ENCODE peak calls at places on chromosomes 6 and 20, in nine cellular contexts. One of them, this sample, is unnamed.

GRCh38 chr6:109490708-109491107 is 7.7 kb upstream of the ZBTB24 start:
- DNase-seq in GM23338: peak
- DNase-seq in SJSA1: no peak
- DNase-seq in fibroblast of the aortic adventitia: no peak
- DNase-seq in testis: no peak
- DNase-seq in foreskin fibroblast: no peak
- DNase-seq in transverse colon: no peak
- DNase-seq in SK-N-MC: no peak
- DNase-seq in lower leg skin: no peak
- DNase-seq in this sample: no peak

GRCh38 chr6:73134588-73134987 is 90.7 kb downstream of the KHDC1L start:
- DNase-seq in GM23338: peak
- DNase-seq in SJSA1: no peak
- DNase-seq in fibroblast of the aortic adventitia: peak
- DNase-seq in testis: peak
- DNase-seq in foreskin fibroblast: peak
- DNase-seq in transverse colon: peak
- DNase-seq in SK-N-MC: no peak
- DNase-seq in lower leg skin: no peak
- DNase-seq in this sample: peak

GRCh38 chr6:127458817-127459216 is 372 bp downstream of the KIAA0408 start:
- DNase-seq in GM23338: no peak
- DNase-seq in SJSA1: no peak
- DNase-seq in fibroblast of the aortic adventitia: peak
- DNase-seq in testis: peak
- DNase-seq in foreskin fibroblast: peak
- DNase-seq in transverse colon: no peak
- DNase-seq in SK-N-MC: no peak
- DNase-seq in lower leg skin: peak
- DNase-seq in this sample: no peak

GRCh38 chr6:118372413-118372812 is 175.7 kb upstream of the PLN start:
- DNase-seq in GM23338: no peak
- DNase-seq in SJSA1: no peak
- DNase-seq in fibroblast of the aortic adventitia: no peak
- DNase-seq in testis: peak
- DNase-seq in foreskin fibroblast: peak
- DNase-seq in transverse colon: no peak
- DNase-seq in SK-N-MC: no peak
- DNase-seq in lower leg skin: peak
- DNase-seq in this sample: no peak

GRCh38 chr6:96522469-96523009 is 933 bp downstream of the UFL1 start:
- DNase-seq in GM23338: no peak
- DNase-seq in SJSA1: no peak
- DNase-seq in fibroblast of the aortic adventitia: peak
- DNase-seq in testis: no peak
- DNase-seq in foreskin fibroblast: peak
- DNase-seq in transverse colon: no peak
- DNase-seq in SK-N-MC: peak
- DNase-seq in lower leg skin: no peak
- DNase-seq in this sample: no peak

GRCh38 chr6:81613606-81614005 is 138.9 kb downstream of the TENT5A start:
- DNase-seq in GM23338: no peak
- DNase-seq in SJSA1: peak
- DNase-seq in fibroblast of the aortic adventitia: peak
- DNase-seq in testis: no peak
- DNase-seq in foreskin fibroblast: peak
- DNase-seq in transverse colon: no peak
- DNase-seq in SK-N-MC: peak
- DNase-seq in lower leg skin: no peak
- DNase-seq in this sample: no peak

GRCh38 chr6:136077834-136078576 is 172.1 kb downstream of the MTFR2 start:
- DNase-seq in GM23338: no peak
- DNase-seq in SJSA1: no peak
- DNase-seq in fibroblast of the aortic adventitia: peak
- DNase-seq in testis: no peak
- DNase-seq in foreskin fibroblast: peak
- DNase-seq in transverse colon: no peak
- DNase-seq in SK-N-MC: no peak
- DNase-seq in lower leg skin: no peak
- DNase-seq in this sample: no peak

GRCh38 chr20:15708984-15709598 is 864.2 kb downstream of the KIF16B start:
- DNase-seq in GM23338: peak
- DNase-seq in SJSA1: no peak
- DNase-seq in fibroblast of the aortic adventitia: no peak
- DNase-seq in testis: peak
- DNase-seq in foreskin fibroblast: no peak
- DNase-seq in transverse colon: peak
- DNase-seq in SK-N-MC: no peak
- DNase-seq in lower leg skin: no peak
- DNase-seq in this sample: peak

GRCh38 chr20:20079102-20079784 is 26.9 kb downstream of the CFAP61 start:
- DNase-seq in GM23338: peak
- DNase-seq in SJSA1: no peak
- DNase-seq in fibroblast of the aortic adventitia: no peak
- DNase-seq in testis: no peak
- DNase-seq in foreskin fibroblast: no peak
- DNase-seq in transverse colon: peak
- DNase-seq in SK-N-MC: no peak
- DNase-seq in lower leg skin: no peak
- DNase-seq in this sample: no peak

GRCh38 chr6:108156180-108156937 is 9.5 kb upstream of the NR2E1 start:
- DNase-seq in GM23338: peak
- DNase-seq in SJSA1: no peak
- DNase-seq in fibroblast of the aortic adventitia: no peak
- DNase-seq in testis: no peak
- DNase-seq in foreskin fibroblast: no peak
- DNase-seq in transverse colon: no peak
- DNase-seq in SK-N-MC: no peak
- DNase-seq in lower leg skin: no peak
- DNase-seq in this sample: no peak

GRCh38 chr6:79756496-79756895 is 125.4 kb downstream of the SH3BGRL2 start:
- DNase-seq in GM23338: no peak
- DNase-seq in SJSA1: no peak
- DNase-seq in fibroblast of the aortic adventitia: no peak
- DNase-seq in testis: no peak
- DNase-seq in foreskin fibroblast: peak
- DNase-seq in transverse colon: no peak
- DNase-seq in SK-N-MC: no peak
- DNase-seq in lower leg skin: no peak
- DNase-seq in this sample: no peak

GRCh38 chr20:62822788-62823651 is 6.2 kb downstream of the COL9A3 start:
- DNase-seq in GM23338: peak
- DNase-seq in SJSA1: no peak
- DNase-seq in fibroblast of the aortic adventitia: no peak
- DNase-seq in testis: no peak
- DNase-seq in foreskin fibroblast: peak
- DNase-seq in transverse colon: peak
- DNase-seq in SK-N-MC: no peak
- DNase-seq in lower leg skin: no peak
- DNase-seq in this sample: no peak

GRCh38 chr6:133895573-133896343 is 6.8 kb downstream of the TCF21 start:
- DNase-seq in GM23338: peak
- DNase-seq in SJSA1: no peak
- DNase-seq in fibroblast of the aortic adventitia: peak
- DNase-seq in testis: peak
- DNase-seq in foreskin fibroblast: peak
- DNase-seq in transverse colon: no peak
- DNase-seq in SK-N-MC: no peak
- DNase-seq in lower leg skin: no peak
- DNase-seq in this sample: no peak

GRCh38 chr6:143743256-143744166 is 65.7 kb downstream of the PHACTR2 start:
- DNase-seq in GM23338: peak
- DNase-seq in SJSA1: peak
- DNase-seq in fibroblast of the aortic adventitia: peak
- DNase-seq in testis: peak
- DNase-seq in foreskin fibroblast: peak
- DNase-seq in transverse colon: peak
- DNase-seq in SK-N-MC: no peak
- DNase-seq in lower leg skin: no peak
- DNase-seq in this sample: peak

GRCh38 chr6:1313364-1313754 is 1.5 kb downstream of the FOXQ1 start:
- DNase-seq in GM23338: peak
- DNase-seq in SJSA1: no peak
- DNase-seq in fibroblast of the aortic adventitia: no peak
- DNase-seq in testis: no peak
- DNase-seq in foreskin fibroblast: peak
- DNase-seq in transverse colon: no peak
- DNase-seq in SK-N-MC: no peak
- DNase-seq in lower leg skin: no peak
- DNase-seq in this sample: peak

GRCh38 chr20:63558804-63559484 is 5.0 kb downstream of the FNDC11 start:
- DNase-seq in GM23338: no peak
- DNase-seq in SJSA1: no peak
- DNase-seq in fibroblast of the aortic adventitia: no peak
- DNase-seq in testis: no peak
- DNase-seq in foreskin fibroblast: no peak
- DNase-seq in transverse colon: no peak
- DNase-seq in SK-N-MC: no peak
- DNase-seq in lower leg skin: no peak
- DNase-seq in this sample: no peak

GRCh38 chr6:107629545-107630147 is 139.7 kb downstream of the SOBP start:
- DNase-seq in GM23338: no peak
- DNase-seq in SJSA1: no peak
- DNase-seq in fibroblast of the aortic adventitia: no peak
- DNase-seq in testis: no peak
- DNase-seq in foreskin fibroblast: no peak
- DNase-seq in transverse colon: no peak
- DNase-seq in SK-N-MC: no peak
- DNase-seq in lower leg skin: no peak
- DNase-seq in this sample: no peak

DNA sequence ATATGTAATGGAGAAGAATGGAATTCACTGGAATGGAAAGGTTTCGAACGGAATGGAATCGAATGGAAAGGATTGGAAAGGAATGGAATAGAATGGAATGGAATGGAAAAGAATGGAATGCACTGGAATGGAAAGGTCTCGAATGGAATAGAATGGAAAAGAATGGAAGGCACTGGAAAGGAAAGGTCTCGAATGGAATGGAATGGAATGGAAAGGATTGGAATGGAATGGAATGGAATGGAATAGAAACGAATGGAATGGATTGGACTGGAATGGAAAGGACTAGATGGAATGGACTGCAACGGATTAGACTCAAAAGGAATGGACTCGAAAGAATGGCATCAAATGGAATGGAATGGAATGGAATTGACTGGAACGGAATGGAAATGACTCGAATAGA is 20.5 kb upstream of the DEFB115 start:
- DNase-seq in GM23338: no peak
- DNase-seq in SJSA1: no peak
- DNase-seq in fibroblast of the aortic adventitia: no peak
- DNase-seq in testis: no peak
- DNase-seq in foreskin fibroblast: no peak
- DNase-seq in transverse colon: no peak
- DNase-seq in SK-N-MC: no peak
- DNase-seq in lower leg skin: no peak
- DNase-seq in this sample: no peak
- H3K4me3 ChIP-seq in GM23338: no peak
- H3K4me3 ChIP-seq in SJSA1: no peak
- H3K4me3 ChIP-seq in fibroblast of the aortic adventitia: no peak
- H3K4me3 ChIP-seq in testis: no peak
- H3K4me3 ChIP-seq in foreskin fibroblast: no peak
- H3K4me3 ChIP-seq in transverse colon: no peak
- H3K4me3 ChIP-seq in SK-N-MC: no peak
- H3K4me3 ChIP-seq in lower leg skin: no peak
- H3K4me3 ChIP-seq in this sample: no peak

DNA sequence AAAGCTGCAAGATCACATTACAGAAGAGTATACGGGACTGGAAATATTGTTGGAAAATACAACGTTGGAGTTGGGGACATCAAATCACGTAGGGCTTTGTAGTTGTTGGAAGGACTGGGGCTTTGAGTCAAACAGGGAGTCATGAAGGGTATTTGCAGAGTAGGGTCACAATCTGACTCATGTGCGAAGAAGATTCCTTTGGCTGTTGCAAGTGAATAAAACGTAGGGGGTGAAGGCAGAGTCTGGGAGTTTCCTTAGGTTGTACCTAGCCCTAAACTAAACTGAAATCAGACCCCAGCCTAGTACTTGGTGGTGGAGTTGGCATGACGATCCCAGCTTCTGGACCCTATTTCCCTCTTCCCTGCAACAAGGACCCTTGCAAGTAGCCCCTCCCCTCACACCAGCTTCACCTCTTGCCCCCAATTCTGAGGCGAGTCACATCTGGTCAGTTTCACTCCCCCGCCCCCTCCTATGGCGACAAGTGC is 32.2 kb downstream of the SNX5 start:
- DNase-seq in GM23338: no peak
- DNase-seq in SJSA1: no peak
- DNase-seq in fibroblast of the aortic adventitia: peak
- DNase-seq in testis: no peak
- DNase-seq in foreskin fibroblast: peak
- DNase-seq in transverse colon: no peak
- DNase-seq in SK-N-MC: no peak
- DNase-seq in lower leg skin: no peak
- DNase-seq in this sample: no peak
- H3K4me3 ChIP-seq in GM23338: no peak
- H3K4me3 ChIP-seq in SJSA1: no peak
- H3K4me3 ChIP-seq in fibroblast of the aortic adventitia: peak
- H3K4me3 ChIP-seq in testis: no peak
- H3K4me3 ChIP-seq in foreskin fibroblast: no peak
- H3K4me3 ChIP-seq in transverse colon: no peak
- H3K4me3 ChIP-seq in SK-N-MC: no peak
- H3K4me3 ChIP-seq in lower leg skin: no peak
- H3K4me3 ChIP-seq in this sample: no peak

GRCh38 chr20:1185781-1186334 is 1.1 kb upstream of the TMEM74B start:
- DNase-seq in GM23338: peak
- DNase-seq in SJSA1: peak
- DNase-seq in fibroblast of the aortic adventitia: peak
- DNase-seq in testis: peak
- DNase-seq in foreskin fibroblast: peak
- DNase-seq in transverse colon: peak
- DNase-seq in SK-N-MC: no peak
- DNase-seq in lower leg skin: no peak
- DNase-seq in this sample: peak
- H3K4me3 ChIP-seq in GM23338: peak
- H3K4me3 ChIP-seq in SJSA1: no peak
- H3K4me3 ChIP-seq in fibroblast of the aortic adventitia: no peak
- H3K4me3 ChIP-seq in testis: peak
- H3K4me3 ChIP-seq in foreskin fibroblast: no peak
- H3K4me3 ChIP-seq in transverse colon: peak
- H3K4me3 ChIP-seq in SK-N-MC: no peak
- H3K4me3 ChIP-seq in lower leg skin: no peak
- H3K4me3 ChIP-seq in this sample: peak

DNA sequence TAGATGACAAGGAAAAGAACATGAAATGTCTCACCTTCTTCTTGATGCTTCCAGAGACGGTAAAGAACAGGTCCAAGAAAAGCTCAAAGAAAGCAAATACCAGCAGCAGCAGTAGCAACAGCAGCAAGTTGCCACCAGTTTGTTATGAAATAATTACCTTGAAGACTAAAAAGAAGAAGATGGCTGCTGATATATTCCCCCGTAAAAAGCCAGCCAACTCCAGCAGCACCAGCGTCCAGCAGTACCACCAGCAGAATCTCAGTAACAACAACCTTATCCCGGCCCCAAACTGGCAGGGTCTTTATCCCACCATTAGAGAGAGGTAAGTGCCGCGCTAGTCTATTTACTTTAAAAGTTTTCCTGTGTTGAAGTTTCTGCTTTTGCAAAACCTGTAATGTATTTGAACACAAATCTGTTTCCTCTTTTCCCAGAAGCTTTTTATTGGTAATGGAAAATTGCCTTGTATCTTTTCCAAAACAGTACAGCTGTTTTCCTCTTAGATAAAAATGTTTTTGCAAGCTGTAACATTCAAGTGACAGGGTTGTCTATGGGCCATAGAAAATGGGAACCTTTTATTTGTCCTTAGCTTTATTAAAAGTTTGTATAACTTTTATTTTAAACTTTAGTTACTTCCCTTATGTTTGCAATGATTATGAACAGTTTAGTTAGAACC is 723 bp downstream of the BTBD3 start:
- DNase-seq in GM23338: no peak
- DNase-seq in SJSA1: no peak
- DNase-seq in fibroblast of the aortic adventitia: peak
- DNase-seq in testis: peak
- DNase-seq in foreskin fibroblast: no peak
- DNase-seq in transverse colon: no peak
- DNase-seq in SK-N-MC: no peak
- DNase-seq in lower leg skin: no peak
- DNase-seq in this sample: no peak
- H3K4me3 ChIP-seq in GM23338: no peak
- H3K4me3 ChIP-seq in SJSA1: no peak
- H3K4me3 ChIP-seq in fibroblast of the aortic adventitia: peak
- H3K4me3 ChIP-seq in testis: peak
- H3K4me3 ChIP-seq in foreskin fibroblast: peak
- H3K4me3 ChIP-seq in transverse colon: peak
- H3K4me3 ChIP-seq in SK-N-MC: no peak
- H3K4me3 ChIP-seq in lower leg skin: no peak
- H3K4me3 ChIP-seq in this sample: no peak

This sample was measured in thyroid gland.